ENCODE peak calls at places on chromosomes 4 and X, in ten cellular contexts. N is iPS-NIHi11; U is dermis blood vessel endothelial cell; V is H9; H is NCI-H1105; O is esophagus squamous epithelium; G is astrocyte of the hippocampus; F is choroid plexus epithelial cell; W is stimulated activated CD4-positive, alpha-beta T cell treated with anti-CD3 and anti-CD28 coated beads, Interleukin-4, amount 100 ng/mL, for 48 hours; L is stomach. K is an unnamed sample.

GRCh38 chr4:26410385-26411293 is 79.6 kb downstream of the CCKAR start:
- DNase-seq in N (peak; percentile 47), U (peak; percentile 68), V (no peak), H (no peak), O (no peak), G (peak; percentile 75), F (peak; percentile 80), W (no peak), L (no peak), K (peak; percentile 12)

GRCh38 chr4:72569719-72570235 is 756 bp upstream of the ADAMTS3 start:
- DNase-seq in N (no peak), U (peak; percentile 21), V (no peak), H (no peak), O (no peak), G (no peak), F (peak; percentile 37), W (no peak), L (no peak), K (no peak)

GRCh38 chrX:47191331-47191730 is 2.3 kb upstream of the UBA1 start:
- DNase-seq in N (no peak), U (peak; percentile 14), V (no peak), H (no peak), O (no peak), G (no peak), F (peak; percentile 7), W (peak; percentile 14), L (peak; percentile 47), K (no peak)

GRCh38 chr4:80097395-80098177 is 24.6 kb upstream of the ANTXR2 start:
- DNase-seq in N (no peak), U (peak; percentile 34), V (no peak), H (no peak), O (no peak), G (peak; percentile 69), F (peak; percentile 43), W (no peak), L (no peak), K (peak; percentile 13)

GRCh38 chr4:129231907-129232626 is 136.1 kb downstream of the C4orf33 start:
- DNase-seq in N (no peak), U (no peak), V (no peak), H (no peak), O (no peak), G (no peak), F (no peak), W (no peak), L (no peak), K (no peak)

GRCh38 chr4:118969359-118969758 is 80.7 kb downstream of the SYNPO2 start:
- DNase-seq in N (peak; percentile 38), U (peak; percentile 69), V (no peak), H (no peak), O (no peak), G (peak; percentile 73), F (peak; percentile 85), W (no peak), L (peak; percentile 36), K (no peak)

GRCh38 chr4:113013746-113014145 is 35.7 kb upstream of the ANK2 start:
- DNase-seq in N (no peak), U (no peak), V (no peak), H (no peak), O (no peak), G (no peak), F (peak; percentile 8), W (no peak), L (no peak), K (no peak)

GRCh38 chrX:38233891-38234807 is 13.5 kb upstream of the SRPX start:
- DNase-seq in N (peak; percentile 5), U (peak; percentile 42), V (no peak), H (no peak), O (no peak), G (peak; percentile 74), F (peak; percentile 86), W (no peak), L (no peak), K (no peak)

GRCh38 chr4:177696438-177696966 is 254.3 kb upstream of the AGA start:
- DNase-seq in N (peak; percentile 13), U (no peak), V (peak; percentile 43), H (no peak), O (no peak), G (no peak), F (no peak), W (no peak), L (no peak), K (no peak)

GRCh38 chr4:162457071-162457865 is 293.5 kb upstream of the FSTL5 start:
- DNase-seq in N (no peak), U (no peak), V (no peak), H (no peak), O (no peak), G (no peak), F (no peak), W (no peak), L (no peak), K (no peak)

GRCh38 chr4:184941671-184942070 is 76.6 kb upstream of the HELT start:
- DNase-seq in N (no peak), U (no peak), V (no peak), H (no peak), O (no peak), G (no peak), F (no peak), W (no peak), L (no peak), K (no peak)

GRCh38 chrX:115410731-115411435 is 121.4 kb downstream of the LUZP4 start:
- DNase-seq in N (no peak), U (no peak), V (no peak), H (no peak), O (no peak), G (no peak), F (no peak), W (no peak), L (no peak), K (no peak)

GRCh38 chr4:118783887-118784286 is 52.0 kb downstream of the SEC24D start:
- DNase-seq in N (no peak), U (peak; percentile 67), V (no peak), H (no peak), O (no peak), G (no peak), F (peak; percentile 88), W (no peak), L (no peak), K (no peak)

GRCh38 chr4:170853422-170854021 is 763.8 kb upstream of the AADAT start:
- DNase-seq in N (peak; percentile 65), U (peak; percentile 1), V (peak; percentile 71), H (no peak), O (no peak), G (peak; percentile 49), F (peak; percentile 78), W (peak; percentile 4), L (peak; percentile 44), K (peak; percentile 1)

GRCh38 chr4:185713731-185714130 is 98.3 kb downstream of the SORBS2 start:
- DNase-seq in N (no peak), U (no peak), V (no peak), H (no peak), O (no peak), G (no peak), F (no peak), W (no peak), L (no peak), K (no peak)

GRCh38 chr4:124060261-124060918 is 652.1 kb downstream of the ANKRD50 start:
- DNase-seq in N (no peak), U (peak; percentile 89), V (no peak), H (no peak), O (no peak), G (peak; percentile 43), F (peak; percentile 77), W (no peak), L (peak; percentile 27), K (no peak)

GRCh38 chr4:40516651-40517050 is 113.0 kb downstream of the RBM47 start:
- DNase-seq in N (no peak), U (no peak), V (peak; percentile 56), H (no peak), O (no peak), G (no peak), F (no peak), W (no peak), L (peak; percentile 52), K (no peak)